ENCODE peak calls at places on chromosomes 16 and 17, in five cellular contexts. U is psoas muscle, Y is AG08395, J is OCI-LY7, K is NCI-H1092 treated with DMSO at 0.1 percent for 48 hours. B is an unnamed sample.

GRCh38 chr17:37551788-37552187 is 57.4 kb downstream of the SYNRG start:
- DNase-seq in K (no peak), U (no peak), J (no peak), Y (no peak), B (no peak)

GRCh38 chr17:7323731-7324437 is 5.3 kb downstream of the NEURL4 start:
- DNase-seq in Y (peak), J (peak), K (no peak), U (peak), B (peak)

GRCh38 chr17:35543856-35544255 is 6.4 kb upstream of the SLFN12L start:
- DNase-seq in U (no peak), J (no peak), Y (no peak), K (no peak), B (no peak)

GRCh38 chr16:87206646-87207451 is 110.3 kb downstream of the C16orf95 start:
- DNase-seq in U (no peak), J (no peak), Y (no peak), K (no peak), B (no peak)

GRCh38 chr17:45146616-45147101 is 1.6 kb upstream of the HEXIM1 start:
- DNase-seq in K (no peak), Y (no peak), J (peak), U (no peak), B (no peak)

GRCh38 chr16:600781-601180 is 10.9 kb downstream of the RAB40C start:
- DNase-seq in K (no peak), Y (no peak), U (no peak), J (peak), B (peak)

GRCh38 chr17:34644941-34645550 is 65.7 kb downstream of the TMEM132E start:
- DNase-seq in U (no peak), K (no peak), J (no peak), Y (no peak), B (peak)

GRCh38 chr17:77373298-77374169 is 232.8 kb downstream of the SEC14L1 start:
- DNase-seq in U (peak), Y (no peak), K (peak), J (peak), B (peak)

GRCh38 chr17:21275047-21275578 is 9.4 kb upstream of the MAP2K3 start:
- DNase-seq in K (peak), U (peak), J (no peak), Y (no peak), B (peak)

GRCh38 chr17:36705651-36706436 is 104.5 kb downstream of the MRM1 start:
- DNase-seq in K (peak), U (no peak), Y (peak), J (peak), B (peak)

GRCh38 chr16:86863609-86864008 is 285.3 kb downstream of the FOXL1 start:
- DNase-seq in U (no peak), J (no peak), Y (no peak), K (no peak), B (no peak)

GRCh38 chr16:28567292-28567691 is 13.6 kb downstream of the SGF29 start:
- DNase-seq in Y (no peak), K (no peak), J (no peak), U (no peak), B (no peak)

GRCh38 chr17:34312080-34312479 is 7.2 kb upstream of the CCL8 start:
- DNase-seq in U (no peak), J (no peak), K (no peak), Y (no peak), B (no peak)

GRCh38 chr17:82050761-82051641 is 610 bp downstream of the RFNG start:
- DNase-seq in Y (peak), K (no peak), J (peak), U (peak), B (no peak)

GRCh38 chr17:4148611-4149308 is 5.8 kb downstream of the CYB5D2 start:
- DNase-seq in J (no peak), Y (no peak), K (no peak), U (no peak), B (no peak)

GRCh38 chr16:80971814-80972213 is 34.9 kb downstream of the CMC2 start:
- DNase-seq in J (no peak), U (no peak), K (no peak), Y (no peak), B (peak)

GRCh38 chr16:28042856-28043255 is 20.7 kb downstream of the GSG1L start:
- DNase-seq in K (no peak), U (no peak), Y (peak), J (no peak), B (no peak)

GRCh38 chr17:50831430-50832064 is 3.8 kb upstream of the WFIKKN2 start:
- DNase-seq in J (no peak), K (no peak), Y (no peak), U (no peak), B (peak)

GRCh38 chr17:74601944-74602572 is 10.0 kb upstream of the CD300LD start:
- DNase-seq in K (peak), Y (peak), U (no peak), J (peak), B (peak)

GRCh38 chr17:31587462-31587861 is 196.0 kb downstream of the RAB11FIP4 start:
- DNase-seq in Y (no peak), U (no peak), J (no peak), K (peak), B (no peak)

GRCh38 chr16:83727018-83727417 is 80.8 kb upstream of the HSBP1 start:
- DNase-seq in K (no peak), Y (no peak), U (no peak), J (no peak), B (no peak)

GRCh38 chr17:17445296-17445924 is 31.4 kb upstream of the MED9 start:
- DNase-seq in U (no peak), Y (no peak), J (no peak), K (no peak), B (no peak)

GRCh38 chr17:68606451-68607307 is 5.5 kb upstream of the FAM20A start:
- DNase-seq in U (no peak), J (no peak), K (no peak), Y (no peak), B (no peak)

GRCh38 chr17:4329838-4330237 is 36.6 kb downstream of the UBE2G1 start:
- DNase-seq in U (no peak), K (no peak), J (no peak), Y (peak), B (no peak)

GRCh38 chr17:74961657-74962360 is 10.8 kb downstream of the HID1 start:
- DNase-seq in Y (peak), J (peak), K (peak), U (peak), B (peak)

GRCh38 chr16:88353691-88354090 is 29.1 kb upstream of the ZNF469 start:
- DNase-seq in K (no peak), Y (no peak), U (no peak), J (no peak), B (no peak)

GRCh38 chr16:88616736-88617135 is 21.6 kb upstream of the IL17C start:
- DNase-seq in J (no peak), Y (no peak), U (no peak), K (peak), B (no peak)

GRCh38 chr17:29145289-29146058 is 34.7 kb downstream of the MYO18A start:
- DNase-seq in K (peak), Y (peak), J (peak), U (peak), B (peak)

GRCh38 chr16:19831678-19832077 is 53.0 kb downstream of the GPRC5B start:
- DNase-seq in Y (peak), U (no peak), J (no peak), K (no peak), B (no peak)

GRCh38 chr17:73476890-73477350 is 165.1 kb upstream of the CDC42EP4 start:
- DNase-seq in U (no peak), J (no peak), K (peak), Y (no peak), B (no peak)

B was measured in NCI-H82.